ENCODE peak calls at places on chromosomes 5 and 9, in ten cellular contexts. L, Y, F, K, O, I, Z, S, X and P are unnamed samples.

GRCh38 chr5:138784590-138784989 is 31.4 kb downstream of the CTNNA1 start:
- DNase-seq in L (no peak), Y (no peak), F (no peak), K (no peak), O (no peak), I (no peak), Z (no peak), S (no peak), X (no peak), P (no peak)

GRCh38 chr5:77425998-77426659 is 66.0 kb downstream of the WDR41 start:
- DNase-seq in L (no peak), Y (no peak), F (no peak), K (no peak), O (no peak), I (no peak), Z (no peak), S (no peak), X (no peak), P (no peak)

GRCh38 chr9:78408388-78408787 is 111.5 kb downstream of the PSAT1 start:
- DNase-seq in L (no peak), Y (no peak), F (no peak), K (no peak), O (no peak), I (no peak), Z (no peak), S (no peak), X (no peak), P (no peak)

GRCh38 chr5:112109331-112109993 is 309.6 kb downstream of the EPB41L4A start:
- DNase-seq in L (no peak), Y (no peak), F (no peak), K (no peak), O (no peak), I (peak; percentile 9), Z (no peak), S (no peak), X (no peak), P (no peak)

GRCh38 chr9:2726620-2727335 is 9.5 kb downstream of the KCNV2 start:
- DNase-seq in L (no peak), Y (no peak), F (no peak), K (no peak), O (no peak), I (no peak), Z (no peak), S (no peak), X (peak; percentile 57), P (no peak)

GRCh38 chr9:1331546-1331945 is 281.4 kb downstream of the DMRT2 start:
- DNase-seq in L (no peak), Y (no peak), F (no peak), K (no peak), O (no peak), I (no peak), Z (no peak), S (no peak), X (no peak), P (no peak)

GRCh38 chr9:136283291-136284235 is 20.3 kb downstream of the CCDC187 start:
- DNase-seq in L (peak; percentile 49), Y (peak; percentile 79), F (peak; percentile 62), K (peak; percentile 72), O (peak; percentile 93), I (peak; percentile 59), Z (peak; percentile 69), S (peak; percentile 71), X (peak; percentile 81), P (peak; percentile 80)

GRCh38 chr9:81824802-81825770 is 103.1 kb upstream of the SPATA31D4 start:
- DNase-seq in L (no peak), Y (no peak), F (no peak), K (no peak), O (no peak), I (peak; percentile 60), Z (no peak), S (no peak), X (no peak), P (no peak)

GRCh38 chr5:132526290-132526973 is 16.9 kb downstream of the IL5 start:
- DNase-seq in L (no peak), Y (peak; percentile 41), F (peak; percentile 67), K (peak; percentile 9), O (no peak), I (peak; percentile 53), Z (peak; percentile 24), S (peak; percentile 33), X (peak; percentile 56), P (peak; percentile 38)

GRCh38 chr5:124343451-124343867 is 403.0 kb downstream of the ZNF608 start:
- DNase-seq in L (no peak), Y (no peak), F (no peak), K (no peak), O (no peak), I (peak; percentile 60), Z (no peak), S (no peak), X (no peak), P (no peak)

GRCh38 chr5:141747646-141748229 is 65.7 kb upstream of the ARAP3 start:
- DNase-seq in L (no peak), Y (no peak), F (no peak), K (no peak), O (no peak), I (no peak), Z (no peak), S (no peak), X (no peak), P (no peak)

GRCh38 chr5:39534701-39535100 is 109.9 kb upstream of the DAB2 start:
- DNase-seq in L (no peak), Y (no peak), F (no peak), K (no peak), O (no peak), I (no peak), Z (no peak), S (no peak), X (no peak), P (no peak)

GRCh38 chr5:55226027-55226933 is 835 bp downstream of the MCIDAS start:
- DNase-seq in L (peak; percentile 11), Y (peak; percentile 82), F (no peak), K (peak; percentile 44), O (peak; percentile 84), I (peak; percentile 20), Z (peak; percentile 20), S (peak; percentile 81), X (peak; percentile 89), P (peak; percentile 70)

GRCh38 chr9:35760651-35761050 is 6.6 kb upstream of the MSMP start:
- DNase-seq in L (no peak), Y (peak; percentile 15), F (no peak), K (no peak), O (no peak), I (peak; percentile 71), Z (no peak), S (no peak), X (no peak), P (no peak)

GRCh38 chr5:16179936-16180788 is 571 bp upstream of the MARCHF11 start:
- DNase-seq in L (no peak), Y (no peak), F (no peak), K (no peak), O (peak; percentile 70), I (no peak), Z (no peak), S (peak; percentile 60), X (no peak), P (no peak)

GRCh38 chr5:73826761-73827450 is 200.9 kb downstream of the ARHGEF28 start:
- DNase-seq in L (no peak), Y (no peak), F (no peak), K (no peak), O (no peak), I (peak; percentile 42), Z (no peak), S (no peak), X (no peak), P (no peak)

GRCh38 chr9:18976368-18977238 is 56.4 kb downstream of the SAXO1 start:
- DNase-seq in L (no peak), Y (no peak), F (no peak), K (no peak), O (no peak), I (peak; percentile 43), Z (no peak), S (no peak), X (peak; percentile 47), P (no peak)

GRCh38 chr5:179700401-179700918 is 1.7 kb downstream of the CANX start:
- DNase-seq in L (no peak), Y (no peak), F (no peak), K (no peak), O (peak; percentile 26), I (peak; percentile 55), Z (no peak), S (no peak), X (peak; percentile 39), P (no peak)

GRCh38 chr5:171979606-171980005 is 26.8 kb downstream of the FBXW11 start:
- DNase-seq in L (no peak), Y (no peak), F (no peak), K (no peak), O (no peak), I (no peak), Z (no peak), S (no peak), X (no peak), P (no peak)

GRCh38 chr9:34413229-34413852 is 36.6 kb upstream of the MYORG start:
- DNase-seq in L (no peak), Y (no peak), F (peak; percentile 3), K (peak; percentile 29), O (no peak), I (peak; percentile 18), Z (no peak), S (no peak), X (peak; percentile 64), P (peak; percentile 33)